ENCODE peak calls at places on chromosomes 13 and 19, in eight cellular contexts. Y is ACHN; P is Panc1; H is EH; B is stimulated activated CD4-positive, alpha-beta T cell treated with anti-CD3 and anti-CD28 coated beads, TNF-alpha, amount 100 ng/mL, for 48 hours; D is HEK293T; F is mammary epithelial cell; L is right cardiac atrium. W is an unnamed sample.

GRCh38 chr19:45848922-45849321 is 14.0 kb downstream of the SYMPK start:
- DNase-seq in B (no peak), P (no peak), Y (no peak), F (no peak), H (no peak), L (no peak), D (no peak), W (no peak)

GRCh38 chr19:19434483-19435045 is 29.1 kb downstream of the GATAD2A start:
- DNase-seq in P (no peak), H (no peak), Y (no peak), B (no peak), F (no peak), L (peak; percentile 79), D (no peak), W (peak; percentile 74)

GRCh38 chr13:36998624-36999041 is 507 bp downstream of the ALG5 start:
- DNase-seq in L (peak; percentile 63), Y (no peak), B (no peak), F (peak; percentile 5), H (peak; percentile 16), P (no peak), D (peak; percentile 22), W (no peak)

GRCh38 chr13:108044929-108045328 is 170.4 kb downstream of the LIG4 start:
- DNase-seq in F (no peak), P (no peak), Y (no peak), L (no peak), B (no peak), D (no peak), H (no peak), W (no peak)

GRCh38 chr13:78604782-78605611 is 1.6 kb upstream of the POU4F1 start:
- DNase-seq in P (no peak), L (no peak), H (no peak), D (peak; percentile 83), F (peak; percentile 36), B (no peak), Y (peak; percentile 29), W (no peak)

GRCh38 chr19:16363133-16363851 is 38.7 kb downstream of the KLF2 start:
- DNase-seq in B (no peak), Y (no peak), D (no peak), L (peak; percentile 27), P (no peak), H (no peak), F (peak; percentile 7), W (no peak)

GRCh38 chr13:51070005-51070649 is 40.9 kb downstream of the C13orf42 start:
- DNase-seq in P (peak; percentile 72), D (peak; percentile 75), B (peak; percentile 61), L (peak; percentile 93), F (peak; percentile 64), H (peak; percentile 71), Y (peak; percentile 75), W (peak; percentile 77)

GRCh38 chr19:44367024-44367423 is 10.5 kb upstream of the ZNF112 start:
- DNase-seq in B (no peak), P (no peak), L (no peak), Y (no peak), H (peak; percentile 32), D (no peak), F (no peak), W (no peak)

GRCh38 chr13:113616281-113616906 is 31.8 kb downstream of the TFDP1 start:
- DNase-seq in P (no peak), F (no peak), L (peak; percentile 7), D (no peak), B (no peak), H (no peak), Y (no peak), W (no peak)

GRCh38 chr19:47110521-47111080 is 3.0 kb downstream of the ZC3H4 start:
- DNase-seq in L (no peak), D (peak; percentile 4), B (no peak), F (peak; percentile 24), H (no peak), P (no peak), Y (no peak), W (no peak)

GRCh38 chr13:45331981-45332830 is 8.8 kb downstream of the TPT1 start:
- DNase-seq in F (peak; percentile 88), B (no peak), L (no peak), P (no peak), D (no peak), H (peak; percentile 97), Y (no peak), W (no peak)

GRCh38 chr19:2164020-2164988 is 571 bp downstream of the DOT1L start:
- DNase-seq in B (no peak), L (peak; percentile 48), Y (peak; percentile 31), D (no peak), F (peak; percentile 31), P (no peak), H (peak; percentile 24), W (no peak)

GRCh38 chr19:39032164-39032918 is at the start of gene FBXO27:
- DNase-seq in P (peak; percentile 89), H (no peak), B (no peak), F (no peak), Y (peak; percentile 61), D (peak; percentile 54), L (peak; percentile 73), W (peak; percentile 61)

GRCh38 chr19:41699231-41699967 is 9.0 kb upstream of the CEACAM5 start:
- DNase-seq in D (no peak), L (no peak), B (no peak), Y (no peak), P (no peak), F (peak; percentile 32), H (no peak), W (no peak)

GRCh38 chr19:1756264-1756663 is 3.0 kb downstream of the ONECUT3 start:
- DNase-seq in L (no peak), P (no peak), D (no peak), B (no peak), H (no peak), Y (no peak), F (no peak), W (no peak)

GRCh38 chr13:35838356-35838755 is 292.8 kb downstream of the DCLK1 start:
- DNase-seq in Y (peak; percentile 6), D (no peak), P (no peak), H (peak; percentile 75), F (peak; percentile 21), B (no peak), L (no peak), W (no peak)

GRCh38 chr19:15015946-15016542 is 33.2 kb upstream of the CASP14 start:
- DNase-seq in F (peak; percentile 24), P (no peak), B (no peak), Y (peak; percentile 14), H (peak; percentile 32), D (peak; percentile 31), L (no peak), W (no peak)

GRCh38 chr13:25446261-25446660 is 74.5 kb downstream of the ATP8A2 start:
- DNase-seq in F (no peak), Y (no peak), H (no peak), D (no peak), P (no peak), L (no peak), B (no peak), W (no peak)

GRCh38 chr19:50328257-50329145 is 676 bp downstream of the KCNC3 start:
- DNase-seq in Y (no peak), B (no peak), L (peak; percentile 61), H (no peak), D (no peak), F (no peak), P (no peak), W (no peak)

GRCh38 chr13:111020021-111020420 is 95.1 kb upstream of the ARHGEF7 start:
- DNase-seq in P (no peak), H (no peak), F (no peak), L (no peak), Y (no peak), D (no peak), B (no peak), W (no peak)

GRCh38 chr13:45807520-45808099 is 43.9 kb downstream of the SIAH3 start:
- DNase-seq in L (no peak), H (peak; percentile 55), Y (peak; percentile 67), D (peak; percentile 59), P (peak; percentile 28), F (peak; percentile 61), B (no peak), W (peak; percentile 47)

GRCh38 chr13:31945202-31945978 is 86.2 kb upstream of the FRY start:
- DNase-seq in B (no peak), P (no peak), D (peak; percentile 51), H (peak; percentile 87), Y (peak; percentile 81), F (peak; percentile 84), L (peak; percentile 85), W (peak; percentile 81)

GRCh38 chr19:49570138-49570856 is 10.1 kb downstream of the NOSIP start:
- DNase-seq in L (peak; percentile 55), Y (peak; percentile 80), P (no peak), D (peak; percentile 81), H (peak; percentile 85), B (no peak), F (peak; percentile 58), W (peak; percentile 51)

GRCh38 chr13:50156140-50156539 is 140.9 kb downstream of the KCNRG start:
- DNase-seq in F (peak; percentile 46), B (no peak), Y (no peak), L (no peak), P (no peak), H (peak; percentile 54), D (no peak), W (no peak)

GRCh38 chr13:79541426-79542049 is 60.6 kb downstream of the NDFIP2 start:
- DNase-seq in H (peak; percentile 67), D (peak; percentile 40), L (no peak), P (peak; percentile 22), F (peak; percentile 42), B (no peak), Y (peak; percentile 69), W (no peak)

GRCh38 chr13:91358384-91358776 is 10.9 kb downstream of the MIR17HG start:
- DNase-seq in B (no peak), F (no peak), Y (no peak), D (no peak), P (no peak), H (no peak), L (no peak), W (no peak)